ENCODE peak calls at places on chromosomes 16 and 17, in four cellular contexts. H is HL-60, E is K562, C is GM12878. L is an unnamed sample.

GRCh38 chr17:44105941-44106340 is 17.5 kb downstream of the HDAC5 start:
- DNase-seq in C (no peak), H (no peak), E (no peak), L (no peak)

GRCh38 chr17:80214012-80214877 is 5.9 kb downstream of the SGSH start:
- DNase-seq in E (no peak), H (no peak), C (no peak), L (no peak)

GRCh38 chr17:6632530-6632929 is 8.0 kb downstream of the KIAA0753 start:
- DNase-seq in C (no peak), H (no peak), E (no peak), L (no peak)

GRCh38 chr16:66003196-66003595 is 363.3 kb upstream of the CDH5 start:
- DNase-seq in H (no peak), E (no peak), C (no peak), L (no peak)

GRCh38 chr17:77436058-77436442 is 295.3 kb downstream of the SEC14L1 start:
- DNase-seq in E (no peak), C (no peak), H (no peak), L (no peak)

GRCh38 chr16:2487903-2488531 is 13.1 kb downstream of the TBC1D24 start:
- DNase-seq in H (peak), C (no peak), E (no peak), L (no peak)

GRCh38 chr17:57442401-57442823 is 186.1 kb downstream of the MSI2 start:
- DNase-seq in C (no peak), E (no peak), H (no peak), L (no peak)

GRCh38 chr17:31424944-31425582 is 33.6 kb downstream of the RAB11FIP4 start:
- DNase-seq in C (no peak), E (peak), H (no peak), L (no peak)

GRCh38 chr17:33989357-33990148 is 265.5 kb upstream of the CCL2 start:
- DNase-seq in E (no peak), H (no peak), C (no peak), L (no peak)

GRCh38 chr16:56989988-56990387 is 631 bp downstream of the NLRC5 start:
- DNase-seq in C (no peak), E (no peak), H (no peak), L (no peak)

GRCh38 chr17:1592751-1593629 is 30.4 kb upstream of the PITPNA start:
- DNase-seq in C (peak), E (peak), H (no peak), L (no peak)

GRCh38 chr17:50514936-50515702 is 6.9 kb downstream of the MYCBPAP start:
- DNase-seq in E (no peak), H (no peak), C (no peak), L (no peak)

GRCh38 chr17:78788451-78788850 is 6.4 kb upstream of the CYTH1 start:
- DNase-seq in E (no peak), H (no peak), C (no peak), L (no peak)

GRCh38 chr16:13606804-13607203 is 313.1 kb upstream of the ERCC4 start:
- DNase-seq in H (no peak), E (no peak), C (no peak), L (no peak)

GRCh38 chr17:7858487-7858832 is 657 bp downstream of the CYB5D1 start:
- DNase-seq in H (no peak), E (peak), C (no peak), L (no peak)

GRCh38 chr16:80788016-80788415 is 16.4 kb downstream of the CDYL2 start:
- DNase-seq in C (no peak), H (no peak), E (no peak), L (no peak)

GRCh38 chr17:2259769-2260536 is 43.6 kb downstream of the SMG6 start:
- DNase-seq in C (peak), H (no peak), E (no peak), L (peak)

DNA sequence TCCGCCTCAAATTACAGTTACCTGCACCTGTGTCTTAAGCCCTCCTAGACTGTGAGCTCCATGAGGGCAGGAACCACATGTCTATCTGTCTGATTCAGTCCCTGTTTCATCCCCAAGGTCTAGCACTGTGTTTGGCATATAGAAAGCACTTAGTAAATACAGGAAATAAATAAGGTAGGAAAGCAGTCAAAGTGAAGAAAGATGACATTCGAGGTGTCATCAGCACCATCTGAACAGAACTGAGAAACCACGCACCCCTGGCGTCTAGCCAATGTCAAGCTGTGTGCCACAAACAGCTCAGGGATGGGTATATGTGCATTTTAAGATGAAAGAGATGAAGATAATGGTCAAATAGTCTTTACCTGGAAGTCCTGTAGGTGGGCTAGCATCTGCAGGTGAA is 79.6 kb upstream of the ATP2A3 start:
- DNase-seq in E (no peak), C (peak), H (no peak), L (no peak)
- TF ChIP-seq SPI1 in E (no peak), C (no peak), H (no peak), L (no peak)

DNA sequence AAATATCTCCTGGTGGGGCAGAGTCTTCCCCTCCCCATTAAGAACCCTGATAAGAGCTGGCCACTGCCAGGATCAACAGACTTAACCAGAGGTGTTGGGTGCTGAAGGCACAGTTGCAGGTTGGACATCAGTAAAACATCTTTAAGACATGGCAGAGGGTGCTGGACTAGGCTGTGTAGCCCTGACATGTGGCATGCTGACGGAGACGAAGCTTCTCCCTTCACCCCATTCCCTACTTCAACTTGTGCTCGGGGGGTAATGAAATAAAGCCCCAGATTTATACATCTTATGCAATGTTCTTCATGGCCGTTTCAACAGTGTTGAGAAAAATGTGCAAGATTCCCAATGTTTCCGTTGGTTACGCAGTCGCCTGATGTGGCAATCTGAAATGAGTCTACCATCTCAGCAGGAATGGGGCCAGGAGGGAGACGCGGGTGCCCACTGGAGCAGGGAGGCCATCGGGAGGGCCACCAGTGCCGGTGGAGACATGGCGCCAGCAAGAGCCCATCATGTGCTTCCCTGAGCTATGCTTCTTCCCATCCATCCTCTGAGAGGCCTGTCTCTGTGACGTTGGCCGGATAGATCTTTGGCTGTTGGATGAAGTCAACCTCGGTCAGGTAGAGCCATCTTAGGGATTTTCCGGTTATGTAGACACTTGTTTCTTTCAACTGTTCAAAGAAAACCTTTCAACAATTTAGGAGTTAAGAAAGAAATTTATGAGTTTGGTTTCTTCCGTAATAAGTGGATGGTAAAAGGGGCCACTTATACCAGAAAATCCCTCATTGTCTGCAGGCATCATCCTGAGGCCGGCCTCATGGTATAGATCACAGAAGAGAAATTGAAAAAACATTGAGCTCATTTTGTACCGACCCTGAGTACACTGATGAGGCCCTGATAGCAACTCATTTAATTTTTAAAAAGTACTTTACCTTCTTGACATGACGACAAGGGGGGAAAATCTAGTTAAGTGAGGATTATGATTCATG is 6.4 kb downstream of the IRF8 start:
- DNase-seq in E (no peak), C (no peak), H (no peak), L (no peak)
- TF ChIP-seq SPI1 in E (no peak), C (no peak), H (no peak), L (no peak)

GRCh38 chr16:75555213-75555706 is 792 bp downstream of the TMEM231 start:
- DNase-seq in E (peak), C (no peak), H (no peak), L (no peak)

GRCh38 chr16:75555707-75556512 is at the start of gene TMEM231:
- DNase-seq in E (peak), H (peak), C (no peak), L (peak)

GRCh38 chr16:75552951-75553350 is 3.1 kb downstream of the TMEM231 start:
- DNase-seq in C (no peak), E (no peak), H (no peak), L (no peak)

GRCh38 chr16:75546293-75546692 is 9.8 kb downstream of the TMEM231 start:
- DNase-seq in E (no peak), C (no peak), H (no peak), L (no peak)

DNA sequence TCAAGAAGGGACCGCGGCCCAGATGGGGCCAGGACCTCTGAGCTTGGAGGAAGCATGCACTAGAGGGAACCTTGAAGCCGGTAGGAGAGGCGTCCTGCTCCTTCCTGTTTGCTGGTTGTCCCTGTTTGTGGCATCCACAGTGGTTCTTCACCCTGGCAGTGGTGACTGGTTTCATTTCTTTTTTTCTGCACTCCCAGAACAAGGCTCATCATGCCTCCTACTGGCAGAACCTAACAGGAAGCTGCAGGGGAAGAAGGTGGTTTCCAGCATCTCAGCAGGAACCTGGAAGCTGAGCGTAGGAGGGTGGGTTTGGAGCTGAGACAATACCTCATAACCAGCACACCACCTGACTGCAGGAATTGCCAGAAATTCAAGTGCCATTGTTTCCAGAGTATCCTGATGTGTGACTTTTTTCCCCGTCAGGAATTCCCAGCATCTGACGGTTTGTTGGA is 5.8 kb downstream of the TMEM231 start:
- DNase-seq in H (peak), C (peak), E (no peak), L (no peak)
- TF ChIP-seq SPI1 in H (no peak), C (peak), E (no peak), L (peak)

DNA sequence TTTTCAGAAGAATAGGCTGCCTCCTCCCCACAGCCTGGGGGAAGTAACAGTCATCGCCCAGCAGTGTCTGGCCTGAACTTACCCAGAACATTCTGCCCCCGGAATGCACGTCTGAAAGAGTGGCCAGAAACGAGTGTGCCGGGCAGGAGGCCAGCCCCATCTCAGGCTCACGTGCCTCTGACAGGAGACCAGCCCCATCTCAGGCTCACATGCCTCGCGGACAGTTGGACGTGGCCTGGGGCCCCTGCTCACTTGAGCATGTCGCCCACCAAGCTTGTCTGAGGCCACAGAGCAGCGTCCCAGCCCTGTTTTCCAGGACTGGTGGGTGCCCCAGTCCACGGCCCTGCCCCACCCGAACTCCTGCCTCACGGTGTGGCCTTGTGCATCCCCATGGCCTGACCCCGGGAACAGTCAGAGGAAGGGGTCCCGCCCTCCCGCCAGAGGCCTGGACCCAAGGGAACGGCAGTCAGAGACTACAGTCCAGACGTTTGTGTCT is 16.3 kb upstream of the CDH15 start:
- DNase-seq in E (no peak), C (no peak), H (no peak), L (no peak)
- TF ChIP-seq SPI1 in E (no peak), C (no peak), H (no peak), L (no peak)

L was measured in GM12891.